ENCODE peak calls at places on chromosomes 3 and 15, in nine cellular contexts. I is uterus; K is gastrocnemius medialis; Z is pancreas; V is transverse colon; A is CD8-positive, alpha-beta T cell; N is fibroblast of lung; H is mesenchymal stem cell; C is IMR-90. O is an unnamed sample.

GRCh38 chr3:99114565-99115291 is 213.2 kb upstream of the DCBLD2 start:
- DNase-seq in I (no peak), K (no peak), Z (no peak), V (no peak), A (no peak), N (peak; percentile 68), H (peak; percentile 64), C (peak; percentile 69), O (no peak)

GRCh38 chr3:54713455-54713854 is 214.4 kb downstream of the LRTM1 start:
- DNase-seq in I (no peak), K (no peak), Z (no peak), V (no peak), A (no peak), N (no peak), H (no peak), C (no peak), O (no peak)

GRCh38 chr3:146715176-146715575 is 110.0 kb upstream of the PLSCR5 start:
- DNase-seq in I (no peak), K (no peak), Z (no peak), V (no peak), A (no peak), N (peak; percentile 42), H (peak; percentile 29), C (peak; percentile 1), O (no peak)

GRCh38 chr3:57011022-57011421 is 49.4 kb upstream of the SPATA12 start:
- DNase-seq in I (no peak), K (no peak), Z (no peak), V (no peak), A (no peak), N (no peak), H (no peak), C (no peak), O (no peak)

GRCh38 chr15:78740904-78741274 is 70.4 kb downstream of the ADAMTS7 start:
- DNase-seq in I (no peak), K (no peak), Z (no peak), V (no peak), A (no peak), N (no peak), H (no peak), C (no peak), O (peak; percentile 21)

GRCh38 chr15:88630141-88630721 is 8.6 kb upstream of the ISG20 start:
- DNase-seq in I (no peak), K (no peak), Z (no peak), V (peak; percentile 77), A (no peak), N (no peak), H (no peak), C (no peak), O (no peak)

GRCh38 chr3:5787863-5788488 is 600.5 kb downstream of the EDEM1 start:
- DNase-seq in I (peak; percentile 17), K (peak; percentile 4), Z (no peak), V (peak; percentile 13), A (no peak), N (no peak), H (peak; percentile 18), C (no peak), O (peak; percentile 23)

GRCh38 chr3:139197251-139197650 is 146.6 kb upstream of the MRPS22 start:
- DNase-seq in I (no peak), K (no peak), Z (no peak), V (no peak), A (no peak), N (no peak), H (no peak), C (no peak), O (no peak)

GRCh38 chr3:40995271-40995670 is 204.0 kb upstream of the CTNNB1 start:
- DNase-seq in I (no peak), K (no peak), Z (no peak), V (no peak), A (no peak), N (no peak), H (no peak), C (no peak), O (no peak)

GRCh38 chr3:61454806-61455205 is 106.6 kb upstream of the PTPRG start:
- DNase-seq in I (no peak), K (no peak), Z (no peak), V (no peak), A (no peak), N (peak; percentile 15), H (no peak), C (peak; percentile 21), O (no peak)

GRCh38 chr3:37456270-37456708 is 281.9 kb upstream of the LRRFIP2 start:
- DNase-seq in I (peak; percentile 43), K (peak; percentile 85), Z (no peak), V (peak; percentile 77), A (no peak), N (peak; percentile 2), H (peak; percentile 50), C (no peak), O (no peak)

DNA sequence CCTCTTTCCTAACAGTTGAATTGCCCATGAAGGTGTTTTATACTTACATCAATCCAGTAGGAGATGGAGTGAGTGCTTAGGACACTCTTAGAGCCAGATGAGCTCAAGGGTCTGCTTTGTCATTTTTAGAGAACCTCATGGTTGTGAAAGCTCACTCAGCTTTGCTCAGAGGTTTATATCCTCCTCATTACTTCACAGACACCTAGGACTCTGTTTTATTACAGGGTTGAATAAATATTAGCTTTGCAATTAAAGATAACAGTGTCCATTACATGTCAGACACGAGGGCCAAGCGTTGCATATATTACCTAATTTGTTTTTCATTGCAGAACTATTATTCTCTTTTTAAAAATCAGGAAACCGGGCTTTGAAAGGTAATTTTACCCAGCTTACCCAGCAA is 16.2 kb downstream of the MAP6D1 start:
- DNase-seq in I (no peak), K (no peak), Z (no peak), V (no peak), A (no peak), N (no peak), H (no peak), C (no peak), O (no peak)
- H3K36me3 ChIP-seq in I (no peaks in the 10 kb centered on the region), K (peaks cover 60% of the 10 kb centered on the region), Z (no peaks in the 10 kb centered on the region), V (peaks cover 46% of the 10 kb centered on the region), A (peaks cover 25% of the 10 kb centered on the region), N (peaks cover 14% of the 10 kb centered on the region), H (peaks cover 65% of the 10 kb centered on the region), C (peaks cover 65% of the 10 kb centered on the region), O (peaks cover 5% of the 10 kb centered on the region)

GRCh38 chr3:167736997-167737396 is 1.5 kb downstream of the SERPINI1 start:
- DNase-seq in I (no peak), K (no peak), Z (no peak), V (no peak), A (no peak), N (no peak), H (no peak), C (no peak), O (no peak)

GRCh38 chr3:167736264-167736787 is 805 bp downstream of the SERPINI1 start:
- DNase-seq in I (no peak), K (no peak), Z (no peak), V (no peak), A (no peak), N (no peak), H (no peak), C (no peak), O (no peak)

GRCh38 chr3:167739190-167739589 is 3.7 kb downstream of the SERPINI1 start:
- DNase-seq in I (no peak), K (no peak), Z (no peak), V (no peak), A (no peak), N (no peak), H (no peak), C (no peak), O (no peak)

GRCh38 chr3:167735233-167736107 is at the start of gene SERPINI1:
- DNase-seq in I (peak; percentile 85), K (peak; percentile 77), Z (peak; percentile 94), V (peak; percentile 91), A (peak; percentile 68), N (peak; percentile 90), H (peak; percentile 94), C (peak; percentile 89), O (peak; percentile 92)

DNA sequence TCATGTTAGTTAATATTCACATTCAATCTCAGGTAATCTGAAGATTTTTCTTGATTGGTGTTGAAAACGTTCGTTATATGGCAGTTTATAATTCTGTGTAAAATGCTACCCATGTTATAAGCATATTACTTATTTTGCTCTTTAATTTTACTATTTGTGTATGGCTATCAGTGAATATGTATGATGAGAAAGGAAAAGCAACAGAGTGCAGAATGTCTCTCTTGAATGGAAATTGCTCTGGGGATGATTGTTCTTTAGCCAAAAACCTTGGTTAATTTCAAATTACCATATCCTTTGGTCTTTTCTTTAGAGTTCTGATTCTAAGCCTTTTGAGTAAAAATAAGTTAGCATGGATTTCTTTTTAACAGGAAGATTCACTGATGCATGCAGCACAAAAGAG is 2.5 kb downstream of the SERPINI1 start:
- DNase-seq in I (no peak), K (no peak), Z (no peak), V (no peak), A (no peak), N (no peak), H (no peak), C (no peak), O (no peak)
- H3K4me1 ChIP-seq in I (no peaks in the 10 kb centered on the region), K (peaks cover 20% of the 10 kb centered on the region), Z (peaks cover 7% of the 10 kb centered on the region), V (peaks cover 23% of the 10 kb centered on the region), A (peaks cover 21% of the 10 kb centered on the region), N (peaks cover 2% of the 10 kb centered on the region), H (no peaks in the 10 kb centered on the region), C (no peaks in the 10 kb centered on the region), O (peaks cover 6% of the 10 kb centered on the region)

GRCh38 chr15:85690546-85691226 is 104.0 kb downstream of the KLHL25 start:
- DNase-seq in I (no peak), K (no peak), Z (no peak), V (no peak), A (peak; percentile 36), N (no peak), H (no peak), C (no peak), O (no peak)
- H3K36me3 ChIP-seq in I (no peaks in the 10 kb centered on the region), K (peaks cover 54% of the 10 kb centered on the region), Z (no peaks in the 10 kb centered on the region), V (peaks cover 41% of the 10 kb centered on the region), A (peaks cover 18% of the 10 kb centered on the region), N (peaks cover 4% of the 10 kb centered on the region), H (peaks cover 11% of the 10 kb centered on the region), C (peaks cover 8% of the 10 kb centered on the region), O (no peaks in the 10 kb centered on the region)

GRCh38 chr3:136731274-136731884 is 20.8 kb downstream of the STAG1 start:
- DNase-seq in I (no peak), K (no peak), Z (no peak), V (no peak), A (no peak), N (no peak), H (no peak), C (no peak), O (no peak)
- H3K4me1 ChIP-seq in I (peaks cover 4% of the 10 kb centered on the region), K (peaks cover 28% of the 10 kb centered on the region), Z (peaks cover 17% of the 10 kb centered on the region), V (peaks cover 72% of the 10 kb centered on the region), A (peaks cover 55% of the 10 kb centered on the region), N (no peaks in the 10 kb centered on the region), H (no peaks in the 10 kb centered on the region), C (peaks cover 7% of the 10 kb centered on the region), O (peaks cover 14% of the 10 kb centered on the region)

GRCh38 chr15:92930776-92931175 is 30.7 kb downstream of the CHD2 start:
- DNase-seq in I (no peak), K (peak; percentile 43), Z (no peak), V (no peak), A (no peak), N (peak; percentile 84), H (peak; percentile 89), C (peak; percentile 93), O (no peak)
- H3K36me3 ChIP-seq in I (no peaks in the 10 kb centered on the region), K (peaks cover 66% of the 10 kb centered on the region), Z (no peaks in the 10 kb centered on the region), V (peaks cover 72% of the 10 kb centered on the region), A (peaks cover 70% of the 10 kb centered on the region), N (peaks cover 8% of the 10 kb centered on the region), H (peaks cover 28% of the 10 kb centered on the region), C (peaks cover 60% of the 10 kb centered on the region), O (peaks cover 6% of the 10 kb centered on the region)

GRCh38 chr3:188683032-188683491 is 488.7 kb upstream of the TPRG1 start:
- DNase-seq in I (no peak), K (peak; percentile 61), Z (no peak), V (no peak), A (no peak), N (peak; percentile 96), H (peak; percentile 96), C (peak; percentile 99), O (no peak)
- H3K4me1 ChIP-seq in I (peaks cover 3% of the 10 kb centered on the region), K (peaks cover 40% of the 10 kb centered on the region), Z (no peaks in the 10 kb centered on the region), V (peaks cover 31% of the 10 kb centered on the region), A (no peaks in the 10 kb centered on the region), N (peaks cover 7% of the 10 kb centered on the region), H (peaks cover 5% of the 10 kb centered on the region), C (peaks cover 16% of the 10 kb centered on the region), O (peaks cover 29% of the 10 kb centered on the region)

GRCh38 chr3:52670621-52671521 is 14.8 kb downstream of the PBRM1 start:
- DNase-seq in I (no peak), K (peak; percentile 10), Z (no peak), V (no peak), A (no peak), N (peak; percentile 100), H (peak; percentile 100), C (peak; percentile 100), O (no peak)
- H3K36me3 ChIP-seq in I (no peaks in the 10 kb centered on the region), K (peaks cover 61% of the 10 kb centered on the region), Z (no peaks in the 10 kb centered on the region), V (peaks cover 41% of the 10 kb centered on the region), A (peaks cover 18% of the 10 kb centered on the region), N (peaks cover 2% of the 10 kb centered on the region), H (peaks cover 13% of the 10 kb centered on the region), C (peaks cover 16% of the 10 kb centered on the region), O (peaks cover 3% of the 10 kb centered on the region)

O was measured in Caco-2.